ENCODE peak calls at places on chromosomes 1 and 21, in six cellular contexts. One of them, this sample, is unnamed.

GRCh38 chr21:30340714-30341573 is 3.5 kb upstream of the KRTAP27-1 start:
- DNase-seq in H1: peak; percentile 63
- DNase-seq in IMR-90: peak; percentile 10
- DNase-seq in mesenchymal stem cell: peak; percentile 13
- DNase-seq in H9: peak; percentile 38
- DNase-seq in neuronal stem cell: peak; percentile 29
- DNase-seq in this sample: peak; percentile 55

GRCh38 chr1:201375169-201375568 is 2.3 kb downstream of the TNNT2 start:
- DNase-seq in H9: no peak
- DNase-seq in IMR-90: no peak
- DNase-seq in H1: no peak
- DNase-seq in mesenchymal stem cell: no peak
- DNase-seq in neuronal stem cell: no peak
- DNase-seq in this sample: no peak

GRCh38 chr1:67559222-67559700 is 125.7 kb upstream of the GADD45A start:
- DNase-seq in H9: no peak
- DNase-seq in H1: no peak
- DNase-seq in neuronal stem cell: no peak
- DNase-seq in IMR-90: peak; percentile 64
- DNase-seq in mesenchymal stem cell: peak; percentile 44
- DNase-seq in this sample: peak; percentile 36

GRCh38 chr1:243890576-243890975 is 40.5 kb upstream of the AKT3 start:
- DNase-seq in neuronal stem cell: no peak
- DNase-seq in H1: no peak
- DNase-seq in H9: no peak
- DNase-seq in IMR-90: peak; percentile 72
- DNase-seq in mesenchymal stem cell: peak; percentile 27
- DNase-seq in this sample: no peak

GRCh38 chr1:174005032-174005431 is 17.1 kb downstream of the RC3H1 start:
- DNase-seq in mesenchymal stem cell: peak; percentile 48
- DNase-seq in H9: no peak
- DNase-seq in neuronal stem cell: no peak
- DNase-seq in IMR-90: peak; percentile 34
- DNase-seq in H1: no peak
- DNase-seq in this sample: no peak

GRCh38 chr1:158204458-158204827 is 23.7 kb downstream of the CD1D start:
- DNase-seq in mesenchymal stem cell: no peak
- DNase-seq in H1: no peak
- DNase-seq in neuronal stem cell: no peak
- DNase-seq in H9: no peak
- DNase-seq in IMR-90: no peak
- DNase-seq in this sample: no peak

GRCh38 chr21:32819702-32820101 is 48.1 kb upstream of the PAXBP1 start:
- DNase-seq in H9: no peak
- DNase-seq in neuronal stem cell: no peak
- DNase-seq in IMR-90: peak; percentile 87
- DNase-seq in mesenchymal stem cell: no peak
- DNase-seq in H1: no peak
- DNase-seq in this sample: no peak

GRCh38 chr1:19397217-19397945 is 85.3 kb downstream of the SLC66A1 start:
- DNase-seq in mesenchymal stem cell: no peak
- DNase-seq in H1: no peak
- DNase-seq in neuronal stem cell: no peak
- DNase-seq in H9: no peak
- DNase-seq in IMR-90: no peak
- DNase-seq in this sample: no peak

GRCh38 chr1:100643430-100644196 is 75.9 kb upstream of the VCAM1 start:
- DNase-seq in H9: no peak
- DNase-seq in mesenchymal stem cell: no peak
- DNase-seq in IMR-90: peak; percentile 58
- DNase-seq in H1: no peak
- DNase-seq in neuronal stem cell: no peak
- DNase-seq in this sample: no peak

GRCh38 chr1:162259859-162260455 is 116.7 kb downstream of the SPATA46 start:
- DNase-seq in H1: no peak
- DNase-seq in mesenchymal stem cell: no peak
- DNase-seq in neuronal stem cell: no peak
- DNase-seq in H9: no peak
- DNase-seq in IMR-90: no peak
- DNase-seq in this sample: no peak

GRCh38 chr1:32681999-32682398 is 20.6 kb downstream of the SYNC start:
- DNase-seq in H9: no peak
- DNase-seq in IMR-90: no peak
- DNase-seq in H1: no peak
- DNase-seq in mesenchymal stem cell: no peak
- DNase-seq in neuronal stem cell: no peak
- DNase-seq in this sample: no peak

GRCh38 chr1:19444399-19445021 is 40.8 kb downstream of the CAPZB start:
- DNase-seq in H1: no peak
- DNase-seq in neuronal stem cell: no peak
- DNase-seq in mesenchymal stem cell: peak; percentile 48
- DNase-seq in IMR-90: no peak
- DNase-seq in H9: no peak
- DNase-seq in this sample: no peak

GRCh38 chr1:46248122-46248920 is 758 bp downstream of the RAD54L start:
- DNase-seq in mesenchymal stem cell: peak; percentile 18
- DNase-seq in H9: peak; percentile 63
- DNase-seq in IMR-90: no peak
- DNase-seq in neuronal stem cell: peak; percentile 21
- DNase-seq in H1: peak; percentile 68
- DNase-seq in this sample: no peak

GRCh38 chr1:1122981-1123480 is 7.1 kb upstream of the C1orf159 start:
- DNase-seq in neuronal stem cell: no peak
- DNase-seq in H1: peak; percentile 47
- DNase-seq in mesenchymal stem cell: peak; percentile 15
- DNase-seq in H9: no peak
- DNase-seq in IMR-90: no peak
- DNase-seq in this sample: peak; percentile 98

GRCh38 chr1:172699111-172699510 is 40.2 kb downstream of the FASLG start:
- DNase-seq in neuronal stem cell: no peak
- DNase-seq in IMR-90: peak; percentile 65
- DNase-seq in H1: no peak
- DNase-seq in mesenchymal stem cell: peak; percentile 34
- DNase-seq in H9: no peak
- DNase-seq in this sample: peak; percentile 61

GRCh38 chr1:52203935-52204625 is 62.2 kb downstream of the ZFYVE9 start:
- DNase-seq in neuronal stem cell: no peak
- DNase-seq in mesenchymal stem cell: no peak
- DNase-seq in IMR-90: peak; percentile 15
- DNase-seq in H9: no peak
- DNase-seq in H1: no peak
- DNase-seq in this sample: no peak

GRCh38 chr1:200947059-200947566 is 52.4 kb downstream of the INAVA start:
- DNase-seq in mesenchymal stem cell: no peak
- DNase-seq in H1: no peak
- DNase-seq in H9: no peak
- DNase-seq in neuronal stem cell: no peak
- DNase-seq in IMR-90: no peak
- DNase-seq in this sample: no peak

GRCh38 chr1:108609483-108610066 is 49.7 kb downstream of the EEIG2 start:
- DNase-seq in IMR-90: no peak
- DNase-seq in neuronal stem cell: no peak
- DNase-seq in mesenchymal stem cell: no peak
- DNase-seq in H9: no peak
- DNase-seq in H1: no peak
- DNase-seq in this sample: no peak

GRCh38 chr1:223264529-223264928 is 99.4 kb downstream of the SUSD4 start:
- DNase-seq in IMR-90: no peak
- DNase-seq in H9: no peak
- DNase-seq in neuronal stem cell: no peak
- DNase-seq in H1: no peak
- DNase-seq in mesenchymal stem cell: no peak
- DNase-seq in this sample: no peak

GRCh38 chr1:27119270-27119618 is 35.7 kb downstream of the SLC9A1 start:
- DNase-seq in H9: no peak
- DNase-seq in IMR-90: no peak
- DNase-seq in H1: no peak
- DNase-seq in mesenchymal stem cell: no peak
- DNase-seq in neuronal stem cell: no peak
- DNase-seq in this sample: no peak

GRCh38 chr1:2228684-2229031 is 539 bp downstream of the SKI start:
- DNase-seq in mesenchymal stem cell: no peak
- DNase-seq in H1: no peak
- DNase-seq in IMR-90: no peak
- DNase-seq in neuronal stem cell: no peak
- DNase-seq in H9: no peak
- DNase-seq in this sample: peak; percentile 46

GRCh38 chr1:184739796-184740195 is 14.9 kb downstream of the EDEM3 start:
- DNase-seq in neuronal stem cell: no peak
- DNase-seq in IMR-90: no peak
- DNase-seq in mesenchymal stem cell: no peak
- DNase-seq in H1: no peak
- DNase-seq in H9: no peak
- DNase-seq in this sample: no peak

GRCh38 chr1:43473463-43473862 is 19.7 kb upstream of the HYI start:
- DNase-seq in neuronal stem cell: no peak
- DNase-seq in H1: no peak
- DNase-seq in mesenchymal stem cell: no peak
- DNase-seq in H9: no peak
- DNase-seq in IMR-90: no peak
- DNase-seq in this sample: no peak

GRCh38 chr1:197917813-197918646 is 858 bp downstream of the LHX9 start:
- DNase-seq in neuronal stem cell: peak; percentile 47
- DNase-seq in H9: no peak
- DNase-seq in mesenchymal stem cell: peak; percentile 43
- DNase-seq in IMR-90: no peak
- DNase-seq in H1: peak; percentile 65
- DNase-seq in this sample: no peak

GRCh38 chr1:85118751-85119150 is 70.5 kb upstream of the MCOLN3 start:
- DNase-seq in H1: no peak
- DNase-seq in IMR-90: peak; percentile 35
- DNase-seq in neuronal stem cell: no peak
- DNase-seq in H9: no peak
- DNase-seq in mesenchymal stem cell: no peak
- DNase-seq in this sample: peak; percentile 77

DNA sequence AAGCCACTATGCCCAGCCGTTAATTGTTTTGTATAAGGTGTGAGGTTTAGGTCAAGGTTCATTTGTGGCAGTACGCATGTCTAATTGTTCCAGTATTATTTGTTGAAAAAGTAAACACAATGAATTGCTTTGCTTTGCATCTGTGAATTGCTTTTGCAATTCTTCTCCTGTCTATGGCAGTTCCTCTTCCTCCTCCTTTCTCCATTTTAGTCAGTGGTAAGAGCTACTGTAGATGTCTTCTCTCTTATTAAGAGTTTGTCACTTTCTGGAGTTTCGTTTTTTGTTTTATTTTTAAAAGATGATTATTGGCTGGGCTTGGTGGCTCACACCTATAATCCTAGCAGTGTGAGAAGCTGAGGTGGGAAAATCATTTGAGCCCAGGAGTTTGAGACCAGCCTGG is 29.2 kb downstream of the C1orf185 start:
- DNase-seq in mesenchymal stem cell: no peak
- DNase-seq in IMR-90: no peak
- DNase-seq in neuronal stem cell: no peak
- DNase-seq in H1: no peak
- DNase-seq in H9: no peak
- DNase-seq in this sample: no peak
- H3K9me3 ChIP-seq in mesenchymal stem cell: peaks cover 36% of the 10 kb centered on the region
- H3K9me3 ChIP-seq in IMR-90: no peaks in the 10 kb centered on the region
- H3K9me3 ChIP-seq in neuronal stem cell: no peaks in the 10 kb centered on the region
- H3K9me3 ChIP-seq in H1: no peaks in the 10 kb centered on the region
- H3K9me3 ChIP-seq in H9: no peaks in the 10 kb centered on the region
- H3K9me3 ChIP-seq in this sample: no peaks in the 10 kb centered on the region

GRCh38 chr1:160168609-160169369 is 17.4 kb downstream of the ATP1A4 start:
- DNase-seq in H9: peak; percentile 86
- DNase-seq in H1: peak; percentile 61
- DNase-seq in neuronal stem cell: peak; percentile 32
- DNase-seq in IMR-90: no peak
- DNase-seq in mesenchymal stem cell: no peak
- DNase-seq in this sample: peak; percentile 55
- H3K4ac ChIP-seq in H9: no peak overlapping the region
- H3K4ac ChIP-seq in H1: peak overlapping the region; percentile 42
- H3K4ac ChIP-seq in neuronal stem cell: no peak overlapping the region
- H3K4ac ChIP-seq in IMR-90: no peak overlapping the region
- H3K4ac ChIP-seq in mesenchymal stem cell: no peak overlapping the region
- H3K4ac ChIP-seq in this sample: no peak overlapping the region

GRCh38 chr1:49340576-49340975 is 563.9 kb upstream of the BEND5 start:
- DNase-seq in H9: no peak
- DNase-seq in H1: no peak
- DNase-seq in mesenchymal stem cell: no peak
- DNase-seq in IMR-90: no peak
- DNase-seq in neuronal stem cell: no peak
- DNase-seq in this sample: peak; percentile 22
- H3K9me3 ChIP-seq in H9: peaks cover 77% of the 10 kb centered on the region
- H3K9me3 ChIP-seq in H1: peaks cover 83% of the 10 kb centered on the region
- H3K9me3 ChIP-seq in mesenchymal stem cell: peaks cover 7% of the 10 kb centered on the region
- H3K9me3 ChIP-seq in IMR-90: peaks cover 6% of the 10 kb centered on the region
- H3K9me3 ChIP-seq in neuronal stem cell: no peaks in the 10 kb centered on the region
- H3K9me3 ChIP-seq in this sample: no peaks in the 10 kb centered on the region

GRCh38 chr1:29256979-29257804 is 20.9 kb downstream of the PTPRU start:
- DNase-seq in IMR-90: no peak
- DNase-seq in mesenchymal stem cell: peak; percentile 22
- DNase-seq in H1: no peak
- DNase-seq in H9: no peak
- DNase-seq in neuronal stem cell: no peak
- DNase-seq in this sample: no peak

GRCh38 chr1:29253180-29253579 is 16.9 kb downstream of the PTPRU start:
- DNase-seq in mesenchymal stem cell: no peak
- DNase-seq in IMR-90: no peak
- DNase-seq in H9: no peak
- DNase-seq in neuronal stem cell: no peak
- DNase-seq in H1: no peak
- DNase-seq in this sample: no peak

GRCh38 chr1:29256395-29256794 is 20.1 kb downstream of the PTPRU start:
- DNase-seq in H9: no peak
- DNase-seq in IMR-90: no peak
- DNase-seq in mesenchymal stem cell: no peak
- DNase-seq in H1: no peak
- DNase-seq in neuronal stem cell: no peak
- DNase-seq in this sample: no peak

GRCh38 chr1:29255134-29255666 is 18.9 kb downstream of the PTPRU start:
- DNase-seq in IMR-90: no peak
- DNase-seq in neuronal stem cell: no peak
- DNase-seq in H9: no peak
- DNase-seq in H1: no peak
- DNase-seq in mesenchymal stem cell: no peak
- DNase-seq in this sample: no peak

GRCh38 chr1:29254346-29254745 is 18.0 kb downstream of the PTPRU start:
- DNase-seq in neuronal stem cell: no peak
- DNase-seq in mesenchymal stem cell: no peak
- DNase-seq in H9: no peak
- DNase-seq in H1: no peak
- DNase-seq in IMR-90: no peak
- DNase-seq in this sample: peak; percentile 86
- H3K4ac ChIP-seq in neuronal stem cell: no peak overlapping the region
- H3K4ac ChIP-seq in mesenchymal stem cell: no peak overlapping the region
- H3K4ac ChIP-seq in H9: no peak overlapping the region
- H3K4ac ChIP-seq in H1: no peak overlapping the region
- H3K4ac ChIP-seq in IMR-90: no peak overlapping the region
- H3K4ac ChIP-seq in this sample: no peak overlapping the region

This sample was measured in trophoblast cell.